ENCODE peak calls at places on chromosome 12, in four cellular contexts. H is neural progenitor cell, P is stromal cell of bone marrow, I is caudate nucleus. A is an unnamed sample.
A peak's percentile ranks its signal among the peaks of the same experiment; 100 is the strongest.

GRCh38 chr12:48744251-48745008 is 27.9 kb upstream of the CCNT1 start:
- DNase-seq in H (no peak), P (no peak), I (no peak), A (no peak)

GRCh38 chr12:22310276-22310675 is 24.2 kb downstream of the ST8SIA1 start:
- DNase-seq in H (no peak), P (no peak), I (no peak), A (no peak)

GRCh38 chr12:106415134-106415533 is 57.6 kb downstream of the POLR3B start:
- DNase-seq in H (no peak), P (peak; percentile 47), I (no peak), A (no peak)

GRCh38 chr12:132230381-132230780 is 86.1 kb downstream of the NOC4L start:
- DNase-seq in H (no peak), P (no peak), I (no peak), A (no peak)

GRCh38 chr12:124191024-124191359 is 103.9 kb upstream of the RFLNA start:
- DNase-seq in H (peak; percentile 23), P (no peak), I (no peak), A (peak; percentile 69)

GRCh38 chr12:107352347-107353081 is 259.2 kb upstream of the CRY1 start:
- DNase-seq in H (no peak), P (no peak), I (peak; percentile 3), A (no peak)

GRCh38 chr12:42199007-42199406 is 39.0 kb downstream of the YAF2 start:
- DNase-seq in H (no peak), P (no peak), I (no peak), A (no peak)

GRCh38 chr12:46701356-46701755 is 124.4 kb downstream of the SLC38A4 start:
- DNase-seq in H (peak; percentile 40), P (no peak), I (no peak), A (no peak)

GRCh38 chr12:4156317-4156716 is 117.2 kb upstream of the CCND2 start:
- DNase-seq in H (no peak), P (no peak), I (no peak), A (peak; percentile 48)

GRCh38 chr12:93177208-93178153 is 200.2 kb upstream of the NUDT4 start:
- DNase-seq in H (no peak), P (no peak), I (no peak), A (no peak)

GRCh38 chr12:106035421-106035820 is 103.3 kb downstream of the NUAK1 start:
- DNase-seq in H (no peak), P (no peak), I (no peak), A (no peak)

GRCh38 chr12:54352022-54352531 is 12.2 kb downstream of the GPR84 start:
- DNase-seq in H (peak; percentile 91), P (no peak), I (peak; percentile 64), A (peak; percentile 93)

GRCh38 chr12:120669055-120669828 is 17.7 kb upstream of the MLEC start:
- DNase-seq in H (peak; percentile 62), P (peak; percentile 29), I (no peak), A (peak; percentile 71)

GRCh38 chr12:6186114-6186827 is 13.9 kb upstream of the CD9 start:
- DNase-seq in H (no peak), P (no peak), I (no peak), A (no peak)

GRCh38 chr12:96445743-96446655 is 43.4 kb upstream of the CFAP54 start:
- DNase-seq in H (no peak), P (peak; percentile 66), I (no peak), A (no peak)

GRCh38 chr12:47912575-47912974 is 7.8 kb upstream of the VDR start:
- DNase-seq in H (no peak), P (no peak), I (no peak), A (peak; percentile 18)

GRCh38 chr12:26746315-26746714 is 86.7 kb downstream of the ITPR2 start:
- DNase-seq in H (no peak), P (no peak), I (no peak), A (no peak)

GRCh38 chr12:128449146-128449894 is 182.3 kb downstream of the TMEM132C start:
- DNase-seq in H (no peak), P (no peak), I (no peak), A (no peak)

GRCh38 chr12:56392331-56392730 is 29.7 kb upstream of the APOF start:
- DNase-seq in H (no peak), P (no peak), I (no peak), A (no peak)

GRCh38 chr12:70154087-70154486 is 89.1 kb upstream of the CNOT2 start:
- DNase-seq in H (no peak), P (no peak), I (no peak), A (no peak)

A was measured in endodermal cell.